ENCODE peak calls at places on chromosomes 12 and 14, in ten cellular contexts. One of them, this sample, is unnamed.

GRCh38 chr14:105473677-105474477 is 744 bp upstream of the CRIP2 start:
- DNase-seq in esophagus muscularis mucosa: peak; percentile 95
- DNase-seq in fibroblast of lung: peak; percentile 86
- DNase-seq in tibial artery: peak; percentile 93
- DNase-seq in cardiac muscle cell: peak; percentile 98
- DNase-seq in heart right ventricle: peak; percentile 98
- DNase-seq in IMR-90: peak; percentile 78
- DNase-seq in breast epithelium: peak; percentile 94
- DNase-seq in GM23338: peak; percentile 96
- DNase-seq in suprapubic skin: peak; percentile 96
- DNase-seq in this sample: peak; percentile 100

GRCh38 chr12:48925218-48925871 is at the start of gene FKBP11:
- DNase-seq in IMR-90: peak; percentile 26
- DNase-seq in esophagus muscularis mucosa: no peak
- DNase-seq in GM23338: peak; percentile 91
- DNase-seq in breast epithelium: peak; percentile 63
- DNase-seq in suprapubic skin: peak; percentile 86
- DNase-seq in fibroblast of lung: peak; percentile 45
- DNase-seq in heart right ventricle: peak; percentile 67
- DNase-seq in tibial artery: peak; percentile 37
- DNase-seq in cardiac muscle cell: peak; percentile 39
- DNase-seq in this sample: peak; percentile 68

GRCh38 chr14:72060917-72061316 is 128.7 kb downstream of the RGS6 start:
- DNase-seq in suprapubic skin: no peak
- DNase-seq in esophagus muscularis mucosa: no peak
- DNase-seq in fibroblast of lung: no peak
- DNase-seq in GM23338: no peak
- DNase-seq in breast epithelium: no peak
- DNase-seq in heart right ventricle: no peak
- DNase-seq in cardiac muscle cell: no peak
- DNase-seq in IMR-90: no peak
- DNase-seq in tibial artery: no peak
- DNase-seq in this sample: no peak

GRCh38 chr12:76083246-76083735 is 1.2 kb downstream of the NAP1L1 start:
- DNase-seq in IMR-90: no peak
- DNase-seq in heart right ventricle: no peak
- DNase-seq in GM23338: no peak
- DNase-seq in esophagus muscularis mucosa: no peak
- DNase-seq in breast epithelium: no peak
- DNase-seq in suprapubic skin: no peak
- DNase-seq in fibroblast of lung: no peak
- DNase-seq in cardiac muscle cell: no peak
- DNase-seq in tibial artery: no peak
- DNase-seq in this sample: no peak

GRCh38 chr12:80373666-80374065 is 70.4 kb upstream of the PTPRQ start:
- DNase-seq in esophagus muscularis mucosa: no peak
- DNase-seq in breast epithelium: no peak
- DNase-seq in fibroblast of lung: no peak
- DNase-seq in cardiac muscle cell: peak; percentile 71
- DNase-seq in tibial artery: no peak
- DNase-seq in heart right ventricle: no peak
- DNase-seq in GM23338: no peak
- DNase-seq in suprapubic skin: no peak
- DNase-seq in IMR-90: no peak
- DNase-seq in this sample: no peak

GRCh38 chr12:46724020-46724419 is 101.8 kb downstream of the SLC38A4 start:
- DNase-seq in GM23338: no peak
- DNase-seq in breast epithelium: no peak
- DNase-seq in esophagus muscularis mucosa: no peak
- DNase-seq in IMR-90: no peak
- DNase-seq in heart right ventricle: no peak
- DNase-seq in fibroblast of lung: no peak
- DNase-seq in cardiac muscle cell: no peak
- DNase-seq in suprapubic skin: no peak
- DNase-seq in tibial artery: no peak
- DNase-seq in this sample: no peak

GRCh38 chr12:1501001-1501400 is 93.4 kb downstream of the FBXL14 start:
- DNase-seq in GM23338: no peak
- DNase-seq in IMR-90: no peak
- DNase-seq in cardiac muscle cell: no peak
- DNase-seq in breast epithelium: no peak
- DNase-seq in fibroblast of lung: no peak
- DNase-seq in esophagus muscularis mucosa: no peak
- DNase-seq in heart right ventricle: no peak
- DNase-seq in tibial artery: no peak
- DNase-seq in suprapubic skin: no peak
- DNase-seq in this sample: no peak

GRCh38 chr12:132514838-132515237 is 24.9 kb downstream of the FBRSL1 start:
- DNase-seq in esophagus muscularis mucosa: no peak
- DNase-seq in cardiac muscle cell: no peak
- DNase-seq in IMR-90: no peak
- DNase-seq in GM23338: no peak
- DNase-seq in tibial artery: no peak
- DNase-seq in suprapubic skin: no peak
- DNase-seq in breast epithelium: no peak
- DNase-seq in heart right ventricle: no peak
- DNase-seq in fibroblast of lung: peak; percentile 27
- DNase-seq in this sample: no peak

GRCh38 chr12:79455314-79455713 is 235.4 kb downstream of the PAWR start:
- DNase-seq in fibroblast of lung: no peak
- DNase-seq in tibial artery: no peak
- DNase-seq in IMR-90: peak; percentile 22
- DNase-seq in breast epithelium: no peak
- DNase-seq in GM23338: no peak
- DNase-seq in suprapubic skin: no peak
- DNase-seq in esophagus muscularis mucosa: no peak
- DNase-seq in heart right ventricle: no peak
- DNase-seq in cardiac muscle cell: no peak
- DNase-seq in this sample: no peak

GRCh38 chr12:118061876-118062791 is 1.2 kb upstream of the WSB2 start:
- DNase-seq in esophagus muscularis mucosa: peak; percentile 91
- DNase-seq in GM23338: peak; percentile 90
- DNase-seq in heart right ventricle: peak; percentile 15
- DNase-seq in breast epithelium: peak; percentile 57
- DNase-seq in cardiac muscle cell: peak; percentile 47
- DNase-seq in tibial artery: peak; percentile 50
- DNase-seq in fibroblast of lung: peak; percentile 61
- DNase-seq in suprapubic skin: peak; percentile 81
- DNase-seq in IMR-90: peak; percentile 58
- DNase-seq in this sample: no peak

GRCh38 chr12:120010661-120011230 is 21.7 kb downstream of the BICDL1 start:
- DNase-seq in suprapubic skin: no peak
- DNase-seq in GM23338: no peak
- DNase-seq in heart right ventricle: no peak
- DNase-seq in IMR-90: no peak
- DNase-seq in esophagus muscularis mucosa: no peak
- DNase-seq in breast epithelium: no peak
- DNase-seq in fibroblast of lung: no peak
- DNase-seq in cardiac muscle cell: no peak
- DNase-seq in tibial artery: no peak
- DNase-seq in this sample: no peak

GRCh38 chr12:71128191-71128590 is 29.6 kb downstream of the TSPAN8 start:
- DNase-seq in cardiac muscle cell: peak; percentile 28
- DNase-seq in GM23338: peak; percentile 10
- DNase-seq in fibroblast of lung: no peak
- DNase-seq in tibial artery: no peak
- DNase-seq in suprapubic skin: no peak
- DNase-seq in heart right ventricle: no peak
- DNase-seq in breast epithelium: no peak
- DNase-seq in esophagus muscularis mucosa: no peak
- DNase-seq in IMR-90: no peak
- DNase-seq in this sample: no peak

GRCh38 chr12:63440063-63440462 is 228.2 kb downstream of the DPY19L2 start:
- DNase-seq in GM23338: no peak
- DNase-seq in suprapubic skin: no peak
- DNase-seq in fibroblast of lung: no peak
- DNase-seq in heart right ventricle: no peak
- DNase-seq in tibial artery: no peak
- DNase-seq in esophagus muscularis mucosa: no peak
- DNase-seq in breast epithelium: no peak
- DNase-seq in cardiac muscle cell: no peak
- DNase-seq in IMR-90: no peak
- DNase-seq in this sample: no peak

DNA sequence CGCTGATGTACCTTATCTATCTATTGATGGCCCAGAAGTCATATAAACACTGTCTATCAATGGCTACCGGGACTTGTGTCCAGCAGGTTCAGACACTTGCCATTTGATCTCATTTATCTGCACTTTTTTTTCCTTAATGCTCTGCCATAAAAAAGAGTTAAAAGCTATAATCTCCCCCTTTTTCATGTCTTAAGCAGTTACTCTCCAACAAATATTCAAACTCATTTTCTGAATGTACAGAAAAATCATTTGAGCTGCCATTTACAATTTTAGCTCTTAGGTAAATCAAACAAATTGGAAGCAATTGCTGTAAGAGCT is 101.4 kb downstream of the SLC8A3 start:
- DNase-seq in tibial artery: no peak
- DNase-seq in heart right ventricle: no peak
- DNase-seq in GM23338: no peak
- DNase-seq in fibroblast of lung: no peak
- DNase-seq in cardiac muscle cell: no peak
- DNase-seq in esophagus muscularis mucosa: no peak
- DNase-seq in breast epithelium: no peak
- DNase-seq in suprapubic skin: no peak
- DNase-seq in IMR-90: no peak
- DNase-seq in this sample: no peak
- TF ChIP-seq CTCF in tibial artery: no peak
- TF ChIP-seq CTCF in heart right ventricle: peak; percentile 3
- TF ChIP-seq CTCF in GM23338: no peak
- TF ChIP-seq CTCF in fibroblast of lung: no peak
- TF ChIP-seq CTCF in cardiac muscle cell: no peak
- TF ChIP-seq CTCF in esophagus muscularis mucosa: no peak
- TF ChIP-seq CTCF in breast epithelium: no peak
- TF ChIP-seq CTCF in suprapubic skin: no peak
- TF ChIP-seq CTCF in IMR-90: no peak
- TF ChIP-seq CTCF in this sample: peak; percentile 52

DNA sequence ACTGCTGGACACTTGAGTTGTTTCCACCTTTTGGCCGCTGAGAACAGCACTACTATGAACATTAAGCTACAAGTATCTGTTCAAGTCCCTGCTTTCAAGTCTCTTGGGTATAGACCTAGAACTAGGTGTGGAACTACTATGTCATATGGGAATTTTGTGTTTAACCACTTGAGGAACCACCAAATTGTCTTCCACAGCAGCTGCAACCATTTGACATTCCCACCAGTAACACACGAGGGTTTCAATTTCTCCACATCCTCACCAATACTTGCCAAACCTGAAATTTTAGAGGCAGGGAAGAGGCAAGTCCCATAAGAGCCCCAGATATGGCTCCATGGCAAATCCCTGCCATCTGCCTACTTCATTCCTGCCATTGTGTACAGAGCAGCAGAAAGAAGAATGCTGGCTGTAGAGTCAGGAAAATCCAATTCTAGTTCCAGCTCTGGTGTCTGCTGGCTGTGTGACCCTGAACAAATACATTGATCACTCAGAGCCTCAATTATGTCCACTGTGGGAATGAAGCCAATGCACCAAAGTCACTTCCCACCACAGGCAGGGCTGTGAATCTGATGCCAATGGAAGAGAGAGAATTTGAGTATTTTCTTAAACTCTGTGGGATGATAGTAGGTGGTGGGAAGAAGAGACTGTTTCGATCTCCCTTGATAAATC is 17.8 kb downstream of the PITPNM2 start:
- DNase-seq in fibroblast of lung: no peak
- DNase-seq in GM23338: no peak
- DNase-seq in tibial artery: no peak
- DNase-seq in IMR-90: no peak
- DNase-seq in suprapubic skin: no peak
- DNase-seq in esophagus muscularis mucosa: no peak
- DNase-seq in heart right ventricle: no peak
- DNase-seq in breast epithelium: no peak
- DNase-seq in cardiac muscle cell: no peak
- DNase-seq in this sample: no peak
- H3K4me1 ChIP-seq in fibroblast of lung: peaks cover 5% of the 10 kb centered on the region
- H3K4me1 ChIP-seq in GM23338: no peaks in the 10 kb centered on the region
- H3K4me1 ChIP-seq in tibial artery: peaks cover 4% of the 10 kb centered on the region
- H3K4me1 ChIP-seq in IMR-90: peaks cover 9% of the 10 kb centered on the region
- H3K4me1 ChIP-seq in suprapubic skin: peaks cover 27% of the 10 kb centered on the region
- H3K4me1 ChIP-seq in esophagus muscularis mucosa: peaks cover 32% of the 10 kb centered on the region
- H3K4me1 ChIP-seq in heart right ventricle: peaks cover 18% of the 10 kb centered on the region
- H3K4me1 ChIP-seq in breast epithelium: peaks cover 10% of the 10 kb centered on the region
- H3K4me1 ChIP-seq in cardiac muscle cell: no peaks in the 10 kb centered on the region
- H3K4me1 ChIP-seq in this sample: peaks cover 7% of the 10 kb centered on the region

GRCh38 chr14:75928587-75929230 is 53.1 kb downstream of the TGFB3 start:
- DNase-seq in breast epithelium: no peak
- DNase-seq in fibroblast of lung: peak; percentile 35
- DNase-seq in heart right ventricle: no peak
- DNase-seq in esophagus muscularis mucosa: no peak
- DNase-seq in cardiac muscle cell: no peak
- DNase-seq in IMR-90: peak; percentile 8
- DNase-seq in GM23338: no peak
- DNase-seq in suprapubic skin: no peak
- DNase-seq in tibial artery: no peak
- DNase-seq in this sample: no peak

GRCh38 chr14:75927564-75928087 is 54.2 kb downstream of the TGFB3 start:
- DNase-seq in esophagus muscularis mucosa: no peak
- DNase-seq in breast epithelium: no peak
- DNase-seq in suprapubic skin: no peak
- DNase-seq in IMR-90: no peak
- DNase-seq in fibroblast of lung: no peak
- DNase-seq in cardiac muscle cell: no peak
- DNase-seq in tibial artery: no peak
- DNase-seq in GM23338: no peak
- DNase-seq in heart right ventricle: no peak
- DNase-seq in this sample: no peak

GRCh38 chr14:75926431-75926830 is 55.4 kb downstream of the TGFB3 start:
- DNase-seq in cardiac muscle cell: no peak
- DNase-seq in GM23338: no peak
- DNase-seq in esophagus muscularis mucosa: no peak
- DNase-seq in heart right ventricle: no peak
- DNase-seq in suprapubic skin: no peak
- DNase-seq in IMR-90: no peak
- DNase-seq in tibial artery: no peak
- DNase-seq in breast epithelium: no peak
- DNase-seq in fibroblast of lung: no peak
- DNase-seq in this sample: no peak
- TF ChIP-seq CTCF in cardiac muscle cell: no peak
- TF ChIP-seq CTCF in GM23338: no peak
- TF ChIP-seq CTCF in esophagus muscularis mucosa: no peak
- TF ChIP-seq CTCF in heart right ventricle: no peak
- TF ChIP-seq CTCF in suprapubic skin: no peak
- TF ChIP-seq CTCF in IMR-90: no peak
- TF ChIP-seq CTCF in tibial artery: no peak
- TF ChIP-seq CTCF in breast epithelium: no peak
- TF ChIP-seq CTCF in fibroblast of lung: no peak
- TF ChIP-seq CTCF in this sample: peak; percentile 9

GRCh38 chr14:58200480-58200841 is 512 bp downstream of the ACTR10 start:
- DNase-seq in esophagus muscularis mucosa: no peak
- DNase-seq in breast epithelium: no peak
- DNase-seq in cardiac muscle cell: no peak
- DNase-seq in IMR-90: peak; percentile 0
- DNase-seq in fibroblast of lung: no peak
- DNase-seq in GM23338: no peak
- DNase-seq in suprapubic skin: no peak
- DNase-seq in heart right ventricle: no peak
- DNase-seq in tibial artery: no peak
- DNase-seq in this sample: no peak
- H3K4me1 ChIP-seq in esophagus muscularis mucosa: peaks cover 28% of the 10 kb centered on the region
- H3K4me1 ChIP-seq in breast epithelium: peaks cover 8% of the 10 kb centered on the region
- H3K4me1 ChIP-seq in cardiac muscle cell: peaks cover 7% of the 10 kb centered on the region
- H3K4me1 ChIP-seq in IMR-90: no peaks in the 10 kb centered on the region
- H3K4me1 ChIP-seq in fibroblast of lung: no peaks in the 10 kb centered on the region
- H3K4me1 ChIP-seq in GM23338: peaks cover 11% of the 10 kb centered on the region
- H3K4me1 ChIP-seq in suprapubic skin: peaks cover 18% of the 10 kb centered on the region
- H3K4me1 ChIP-seq in heart right ventricle: peaks cover 9% of the 10 kb centered on the region
- H3K4me1 ChIP-seq in tibial artery: peaks cover 19% of the 10 kb centered on the region
- H3K4me1 ChIP-seq in this sample: peaks cover 9% of the 10 kb centered on the region